ENCODE peak calls at places on chromosomes 2 and 18, in four cellular contexts. One of them, this sample, is unnamed.

GRCh38 chr2:40746150-40746549 is 294.3 kb upstream of the SLC8A1 start:
- DNase-seq in NB4: peak
- DNase-seq in adrenal gland: no peak
- DNase-seq in GM12892: no peak
- DNase-seq in this sample: no peak

GRCh38 chr2:166972418-166972817 is 84.1 kb downstream of the XIRP2 start:
- DNase-seq in NB4: no peak
- DNase-seq in adrenal gland: no peak
- DNase-seq in GM12892: no peak
- DNase-seq in this sample: no peak

GRCh38 chr18:63844254-63844653 is 43.3 kb upstream of the SERPINB2 start:
- DNase-seq in NB4: peak
- DNase-seq in adrenal gland: no peak
- DNase-seq in GM12892: no peak
- DNase-seq in this sample: no peak

GRCh38 chr18:41530959-41531358 is 424.1 kb upstream of the PIK3C3 start:
- DNase-seq in NB4: no peak
- DNase-seq in adrenal gland: no peak
- DNase-seq in GM12892: no peak
- DNase-seq in this sample: no peak

GRCh38 chr2:151627368-151627767 is 106.9 kb downstream of the NEB start:
- DNase-seq in NB4: no peak
- DNase-seq in adrenal gland: no peak
- DNase-seq in GM12892: no peak
- DNase-seq in this sample: no peak

GRCh38 chr18:59885579-59886163 is 14.1 kb upstream of the PMAIP1 start:
- DNase-seq in NB4: peak
- DNase-seq in adrenal gland: no peak
- DNase-seq in GM12892: no peak
- DNase-seq in this sample: no peak

GRCh38 chr2:224401641-224402342 is at the start of gene FAM124B:
- DNase-seq in NB4: peak
- DNase-seq in adrenal gland: peak
- DNase-seq in GM12892: no peak
- DNase-seq in this sample: peak

GRCh38 chr2:169406891-169407290 is 44.6 kb upstream of the LRP2 start:
- DNase-seq in NB4: no peak
- DNase-seq in adrenal gland: no peak
- DNase-seq in GM12892: no peak
- DNase-seq in this sample: no peak

GRCh38 chr2:240463866-240464481 is 28.5 kb downstream of the GPC1 start:
- DNase-seq in NB4: no peak
- DNase-seq in adrenal gland: peak
- DNase-seq in GM12892: no peak
- DNase-seq in this sample: peak

GRCh38 chr18:65994294-65994693 is 243.5 kb downstream of the CDH7 start:
- DNase-seq in NB4: no peak
- DNase-seq in adrenal gland: no peak
- DNase-seq in GM12892: no peak
- DNase-seq in this sample: no peak

GRCh38 chr2:54665436-54665856 is 58.0 kb upstream of the EML6 start:
- DNase-seq in NB4: peak
- DNase-seq in adrenal gland: peak
- DNase-seq in GM12892: no peak
- DNase-seq in this sample: peak

DNA sequence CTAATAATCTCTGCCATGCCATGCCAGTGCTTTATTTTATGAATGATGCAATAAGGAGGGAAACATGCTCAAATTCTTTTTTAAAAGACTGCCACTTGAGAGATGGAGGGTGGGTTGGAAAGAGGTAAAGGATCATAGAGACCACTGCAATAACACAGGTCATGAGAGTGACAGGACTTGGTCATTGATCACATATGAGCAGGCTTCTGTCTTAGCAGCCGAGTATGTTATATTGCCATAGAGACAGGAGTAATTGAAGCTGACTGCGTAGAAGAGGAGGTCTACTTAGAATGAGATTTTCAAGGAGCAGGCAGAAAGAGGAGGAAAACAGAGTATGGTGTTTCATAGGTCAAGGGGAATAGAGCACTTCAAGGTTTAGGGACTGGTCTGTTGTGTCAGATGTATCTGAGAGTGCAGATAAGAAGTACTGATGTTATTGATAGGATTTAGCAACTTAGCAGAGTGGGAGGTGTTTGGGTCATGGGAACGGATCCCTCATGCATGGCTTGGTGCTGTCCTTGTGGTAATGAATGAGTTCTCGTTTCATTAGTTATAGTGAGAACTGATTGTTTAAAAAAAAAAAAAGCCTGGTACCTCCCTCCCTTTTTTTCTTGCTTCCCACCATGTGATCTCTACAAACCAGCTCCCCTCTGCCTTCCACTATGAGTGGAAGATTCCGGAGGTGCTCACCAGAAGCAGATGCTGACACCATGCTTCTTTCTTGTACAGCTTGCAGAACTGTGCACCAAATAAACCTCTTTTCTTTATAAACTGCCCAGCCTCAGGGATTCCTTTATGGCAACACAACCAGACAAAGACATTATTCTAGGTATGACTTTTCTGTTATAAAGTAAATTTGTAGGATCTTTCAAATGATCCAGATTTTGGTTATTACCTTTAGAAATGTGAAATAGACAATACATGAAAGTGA is 32.8 kb downstream of the UGP2 start:
- DNase-seq in NB4: no peak
- DNase-seq in adrenal gland: no peak
- DNase-seq in GM12892: no peak
- DNase-seq in this sample: no peak
- TF ChIP-seq POLR2A in NB4: no peak
- TF ChIP-seq POLR2A in adrenal gland: no peak
- TF ChIP-seq POLR2A in GM12892: no peak
- TF ChIP-seq POLR2A in this sample: no peak

GRCh38 chr18:48949606-48950535 is 894 bp downstream of the SMAD7 start:
- DNase-seq in NB4: peak
- DNase-seq in adrenal gland: peak
- DNase-seq in GM12892: no peak
- DNase-seq in this sample: peak
- TF ChIP-seq POLR2A in NB4: no peak
- TF ChIP-seq POLR2A in adrenal gland: no peak
- TF ChIP-seq POLR2A in GM12892: no peak
- TF ChIP-seq POLR2A in this sample: peak

GRCh38 chr2:20196053-20196880 is 28.7 kb downstream of the SDC1 start:
- DNase-seq in NB4: no peak
- DNase-seq in adrenal gland: no peak
- DNase-seq in GM12892: no peak
- DNase-seq in this sample: peak
- TF ChIP-seq POLR2A in NB4: no peak
- TF ChIP-seq POLR2A in adrenal gland: no peak
- TF ChIP-seq POLR2A in GM12892: no peak
- TF ChIP-seq POLR2A in this sample: no peak

GRCh38 chr2:134454931-134455330 is 201.1 kb downstream of the MGAT5 start:
- DNase-seq in NB4: no peak
- DNase-seq in adrenal gland: no peak
- DNase-seq in GM12892: no peak
- DNase-seq in this sample: peak
- TF ChIP-seq POLR2A in NB4: no peak
- TF ChIP-seq POLR2A in adrenal gland: no peak
- TF ChIP-seq POLR2A in GM12892: no peak
- TF ChIP-seq POLR2A in this sample: no peak

GRCh38 chr2:29052811-29053210 is 21.5 kb downstream of the PCARE start:
- DNase-seq in NB4: no peak
- DNase-seq in adrenal gland: no peak
- DNase-seq in GM12892: no peak
- DNase-seq in this sample: no peak
- TF ChIP-seq POLR2A in NB4: no peak
- TF ChIP-seq POLR2A in adrenal gland: no peak
- TF ChIP-seq POLR2A in GM12892: no peak
- TF ChIP-seq POLR2A in this sample: no peak

DNA sequence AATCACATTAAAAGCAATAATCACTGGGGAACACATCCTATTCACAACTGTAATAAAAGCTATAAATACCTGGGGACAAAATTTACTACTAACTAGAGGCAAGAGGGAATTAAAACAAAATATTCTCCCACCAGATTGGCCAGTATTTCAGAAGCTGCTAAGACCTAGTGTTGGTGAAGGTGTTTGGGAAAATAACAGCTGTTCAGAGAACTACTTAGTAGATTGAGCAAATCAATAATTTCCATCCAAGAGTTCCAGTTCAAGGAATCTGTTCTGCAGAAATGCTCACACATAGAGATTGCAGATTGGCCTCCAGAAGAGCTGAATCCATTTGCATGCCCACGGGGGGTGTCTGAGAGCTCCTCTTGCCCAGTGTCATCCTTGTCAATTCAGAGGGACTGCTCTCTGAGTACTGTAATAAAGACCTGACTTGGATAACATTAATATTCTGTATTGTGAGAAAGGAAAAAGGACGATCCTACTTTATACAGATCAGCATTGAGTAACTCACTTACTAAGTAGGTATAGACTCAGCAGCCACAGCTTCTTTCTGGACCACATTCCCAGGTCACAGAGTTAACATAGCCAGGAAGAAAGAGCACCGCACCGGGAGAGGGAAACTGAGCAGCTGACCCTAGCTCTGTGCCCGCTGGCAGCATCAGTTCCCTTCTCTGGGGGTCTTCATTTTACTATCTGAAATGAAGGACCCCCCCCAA is 5.6 kb downstream of the TUBB6 start:
- DNase-seq in NB4: no peak
- DNase-seq in adrenal gland: no peak
- DNase-seq in GM12892: no peak
- DNase-seq in this sample: no peak
- TF ChIP-seq POLR2A in NB4: no peak
- TF ChIP-seq POLR2A in adrenal gland: no peak
- TF ChIP-seq POLR2A in GM12892: no peak
- TF ChIP-seq POLR2A in this sample: no peak

GRCh38 chr2:241863021-241863954 is 4.6 kb upstream of the PDCD1 start:
- DNase-seq in NB4: peak
- DNase-seq in adrenal gland: peak
- DNase-seq in GM12892: no peak
- DNase-seq in this sample: no peak
- TF ChIP-seq POLR2A in NB4: no peak
- TF ChIP-seq POLR2A in adrenal gland: no peak
- TF ChIP-seq POLR2A in GM12892: no peak
- TF ChIP-seq POLR2A in this sample: no peak

DNA sequence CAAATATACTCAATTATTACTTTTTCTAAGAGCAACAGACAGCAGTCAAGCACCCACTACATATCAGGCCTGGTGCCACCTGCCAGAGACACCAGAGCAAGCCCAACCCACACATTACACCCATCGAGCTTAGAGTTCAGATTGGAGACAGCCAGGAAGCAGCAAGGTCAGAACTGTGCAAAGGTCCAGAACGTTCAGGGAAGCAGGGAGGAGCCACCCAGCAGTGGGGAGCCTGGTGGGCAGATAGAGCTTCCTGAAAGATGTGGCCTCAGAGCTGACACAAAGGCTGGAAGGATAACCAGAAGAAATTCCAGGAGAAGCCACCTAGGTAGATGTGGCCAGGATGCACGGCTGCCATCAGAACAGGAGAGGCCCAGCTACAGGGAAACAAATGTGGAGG is 440.5 kb upstream of the ID2 start:
- DNase-seq in NB4: no peak
- DNase-seq in adrenal gland: no peak
- DNase-seq in GM12892: no peak
- DNase-seq in this sample: no peak
- TF ChIP-seq POLR2A in NB4: no peak
- TF ChIP-seq POLR2A in adrenal gland: no peak
- TF ChIP-seq POLR2A in GM12892: no peak
- TF ChIP-seq POLR2A in this sample: no peak

GRCh38 chr18:34592961-34593382 is 117.1 kb upstream of the DTNA start:
- DNase-seq in NB4: no peak
- DNase-seq in adrenal gland: peak
- DNase-seq in GM12892: no peak
- DNase-seq in this sample: peak
- TF ChIP-seq POLR2A in NB4: no peak
- TF ChIP-seq POLR2A in adrenal gland: no peak
- TF ChIP-seq POLR2A in GM12892: no peak
- TF ChIP-seq POLR2A in this sample: no peak

This sample was measured in thyroid gland.